ENCODE peak calls at places on chromosomes 13 and 19, in four cellular contexts. U is K562, Q is upper lobe of right lung, A is AG04450. E is an unnamed sample.

GRCh38 chr19:48878219-48879024 is 6.2 kb downstream of the PPP1R15A start:
- DNase-seq in U (peak), Q (no peak), A (no peak), E (no peak)

GRCh38 chr13:33172400-33172799 is 113.2 kb downstream of the STARD13 start:
- DNase-seq in A (no peak), U (no peak), Q (no peak), E (peak)

GRCh38 chr19:16118489-16119033 is 6.9 kb downstream of the RAB8A start:
- DNase-seq in A (no peak), Q (peak), U (no peak), E (no peak)

GRCh38 chr19:6533000-6533328 is 2.1 kb downstream of the TNFSF9 start:
- DNase-seq in A (no peak), Q (no peak), U (peak), E (no peak)

GRCh38 chr13:42752731-42753130 is 28.7 kb upstream of the FAM216B start:
- DNase-seq in A (no peak), U (no peak), Q (no peak), E (no peak)

GRCh38 chr19:57031156-57031555 is 88.6 kb upstream of the USP29 start:
- DNase-seq in Q (no peak), A (no peak), U (no peak), E (no peak)

GRCh38 chr19:16040642-16041041 is 35.7 kb upstream of the TPM4 start:
- DNase-seq in Q (no peak), A (no peak), U (no peak), E (peak)

GRCh38 chr13:100274942-100275506 is 186.1 kb downstream of the PCCA start:
- DNase-seq in Q (no peak), A (no peak), U (no peak), E (no peak)

GRCh38 chr13:75760182-75760981 is 124.3 kb downstream of the LMO7 start:
- DNase-seq in U (no peak), Q (no peak), A (no peak), E (no peak)

GRCh38 chr13:48829536-48829935 is 146.2 kb upstream of the FNDC3A start:
- DNase-seq in A (no peak), U (no peak), Q (no peak), E (no peak)

GRCh38 chr19:58380037-58380735 is 644 bp downstream of the ZNF837 start:
- DNase-seq in A (no peak), Q (no peak), U (no peak), E (no peak)

GRCh38 chr19:9961103-9961502 is 24.8 kb upstream of the OLFM2 start:
- DNase-seq in A (no peak), Q (no peak), U (no peak), E (no peak)

GRCh38 chr19:9953802-9954542 is 17.7 kb upstream of the OLFM2 start:
- DNase-seq in Q (no peak), A (no peak), U (no peak), E (no peak)

GRCh38 chr19:9952276-9952675 is 16.0 kb upstream of the OLFM2 start:
- DNase-seq in U (no peak), A (no peak), Q (no peak), E (no peak)

GRCh38 chr19:9958451-9958850 is 22.1 kb upstream of the OLFM2 start:
- DNase-seq in A (peak), Q (no peak), U (no peak), E (peak)

DNA sequence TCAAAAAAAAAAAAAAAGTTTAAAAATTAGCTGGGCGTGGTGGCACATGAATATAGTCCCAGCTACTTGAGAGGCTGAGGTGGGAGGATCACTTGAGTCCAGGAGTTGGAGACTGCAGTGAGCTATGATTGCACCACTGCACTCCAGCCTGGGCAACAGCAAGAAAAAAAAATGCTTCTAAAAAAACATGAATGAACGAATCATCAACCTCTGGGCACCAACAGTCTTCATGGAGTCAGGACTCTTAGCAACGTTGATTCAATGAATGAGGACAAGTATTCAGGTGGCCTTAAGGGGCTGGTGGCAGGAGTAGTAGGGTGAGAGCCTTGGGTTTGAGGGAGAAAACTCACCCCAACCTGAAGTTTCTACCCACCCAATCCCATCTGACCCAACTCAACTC is 20.6 kb upstream of the OLFM2 start:
- DNase-seq in A (no peak), U (no peak), Q (no peak), E (no peak)
- H3K4me3 ChIP-seq in A (no peak), U (no peak), Q (no peak), E (no peak)

DNA sequence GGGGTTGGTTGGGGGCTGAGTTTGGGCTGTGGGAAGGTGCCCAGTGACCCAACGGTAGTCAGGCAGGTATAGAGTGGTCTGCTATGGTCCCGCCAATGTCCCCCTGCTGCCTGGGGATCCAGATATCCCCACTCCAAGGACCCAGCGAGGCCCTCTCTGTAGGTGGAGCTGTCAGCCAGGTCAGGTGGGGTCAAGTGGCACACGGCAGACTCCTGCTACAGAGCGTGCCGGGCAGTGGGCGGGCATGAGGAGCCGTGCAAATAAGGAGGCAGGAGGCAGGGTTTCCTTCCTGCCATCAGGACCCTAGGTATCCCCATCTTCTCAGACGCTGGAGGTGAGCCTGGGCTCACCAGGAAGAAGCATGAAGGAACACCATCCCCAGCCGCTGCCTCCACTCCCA is 14.9 kb downstream of the EVI5L start:
- DNase-seq in Q (no peak), U (no peak), A (no peak), E (no peak)
- H3K4me3 ChIP-seq in Q (no peak), U (no peak), A (no peak), E (no peak)

DNA sequence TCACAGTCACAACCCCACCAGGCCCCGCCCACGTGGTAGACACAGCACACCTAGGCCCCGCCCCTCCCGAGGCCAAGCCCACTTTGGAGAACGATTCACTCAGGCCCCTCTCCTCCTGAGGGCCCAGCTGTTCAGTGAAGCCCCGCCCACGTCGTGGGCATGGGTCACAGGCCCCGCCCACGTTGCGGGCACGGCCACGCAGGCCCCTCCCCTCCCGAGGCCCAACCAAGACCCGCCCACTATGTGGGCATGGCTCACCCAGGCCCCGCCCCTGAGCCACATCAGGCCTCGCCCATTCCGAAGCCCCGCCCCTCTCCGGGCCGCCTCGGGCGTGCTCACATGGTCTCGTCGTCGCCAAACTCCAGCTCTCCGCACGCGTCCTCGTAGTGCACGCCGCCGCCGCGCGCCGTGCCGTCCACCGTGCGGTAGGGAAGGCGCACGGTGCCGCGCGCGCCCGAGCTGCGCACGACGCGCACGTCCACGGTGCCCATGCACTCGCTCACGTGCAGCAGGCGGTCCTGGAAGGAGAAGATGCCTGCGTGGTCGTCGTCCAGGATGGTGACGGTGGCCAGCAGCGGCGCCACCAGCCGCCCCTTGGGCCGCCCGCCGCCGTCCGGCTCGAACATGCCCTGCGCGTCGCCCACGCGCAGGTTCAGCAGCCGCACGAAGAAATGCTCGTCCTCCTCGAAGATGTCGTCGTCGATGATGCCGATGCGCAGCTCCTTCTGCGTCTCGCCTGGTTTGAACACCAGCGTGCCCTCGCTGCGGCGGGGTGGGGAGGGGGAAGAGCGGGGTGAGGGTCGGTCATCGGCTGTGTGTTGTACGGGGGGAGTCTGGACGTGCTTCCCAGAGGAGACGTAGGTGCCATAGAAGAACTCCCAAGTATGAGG is 24.0 kb downstream of the SLC8A2 start:
- DNase-seq in U (peak), A (no peak), Q (peak), E (no peak)
- H3K4me3 ChIP-seq in U (peak), A (no peak), Q (no peak), E (peak)

DNA sequence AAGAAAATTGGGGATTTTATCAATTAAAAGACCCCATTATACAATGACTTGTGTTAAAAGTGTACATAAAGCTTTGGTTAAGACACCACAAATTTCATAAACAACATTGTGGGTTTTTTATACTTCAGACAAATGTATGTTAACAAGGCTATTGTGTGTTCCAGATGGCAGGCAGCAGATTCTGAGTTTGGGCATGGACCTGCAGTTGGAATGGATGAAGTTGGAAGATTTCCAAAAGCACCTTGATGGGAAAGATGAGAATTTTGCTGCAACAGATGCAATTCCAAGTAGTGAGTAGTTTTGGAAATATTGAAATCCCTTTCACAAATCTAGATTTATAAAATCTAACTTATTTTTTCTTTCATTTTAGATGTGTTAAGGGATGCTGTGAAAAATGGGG is 25.4 kb downstream of the MPHOSPH8 start:
- DNase-seq in U (no peak), A (no peak), Q (no peak), E (no peak)
- H3K4me3 ChIP-seq in U (no peak), A (no peak), Q (no peak), E (no peak)

DNA sequence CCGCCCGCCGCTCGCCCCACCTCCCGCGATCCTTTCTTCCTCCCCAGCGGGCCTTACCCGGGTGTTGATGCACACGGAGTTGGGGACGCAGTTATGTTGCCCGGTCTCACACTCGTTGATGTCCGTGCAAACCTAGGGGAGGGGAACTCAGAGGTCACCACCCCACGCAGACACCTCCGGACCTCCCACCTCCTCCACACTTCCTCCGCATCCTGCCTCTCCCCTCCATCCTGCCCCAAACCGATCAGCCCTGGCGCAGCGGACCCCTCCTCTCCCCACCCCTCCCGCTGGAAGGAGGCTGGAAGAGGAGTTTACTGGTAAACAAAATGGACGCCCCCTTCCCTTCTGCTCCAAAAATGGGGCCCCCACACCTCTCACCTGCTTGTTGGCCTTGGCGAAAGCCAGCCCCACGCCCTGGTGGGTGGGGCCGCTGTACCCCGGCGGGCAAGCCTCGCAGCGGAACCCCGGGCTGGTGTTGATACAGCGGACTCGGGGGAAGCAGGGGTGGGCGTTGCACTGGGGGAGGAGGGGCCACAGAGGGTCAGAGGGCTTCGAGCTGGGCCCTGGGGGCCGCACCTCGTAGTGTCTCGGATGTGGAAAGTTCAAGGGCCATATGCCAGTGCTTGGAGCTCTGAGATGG is 2.2 kb downstream of the COMP start:
- DNase-seq in U (no peak), A (no peak), Q (no peak), E (no peak)
- H3K4me3 ChIP-seq in U (no peak), A (no peak), Q (no peak), E (no peak)

DNA sequence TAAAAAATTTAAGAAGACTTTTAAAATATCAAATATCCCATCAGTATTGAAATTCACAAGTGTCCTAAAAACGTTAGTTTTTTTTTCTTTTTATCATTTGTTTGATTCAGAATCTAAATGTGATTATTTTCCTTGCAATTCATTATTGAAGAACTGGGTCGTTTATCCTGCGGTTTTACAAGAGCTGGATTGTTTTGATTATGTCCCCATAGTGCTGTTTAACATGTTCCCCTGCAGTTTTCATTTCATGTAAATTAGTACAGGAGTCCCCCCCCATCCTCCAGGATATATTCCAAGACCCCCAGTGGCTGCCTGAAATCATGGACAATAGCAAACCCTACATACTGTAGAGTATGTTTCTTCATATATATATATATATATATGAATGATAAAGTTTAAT is 105.7 kb downstream of the KCTD15 start:
- DNase-seq in A (no peak), U (no peak), Q (no peak), E (no peak)
- H3K4me3 ChIP-seq in A (no peak), U (no peak), Q (no peak), E (no peak)

GRCh38 chr19:54414156-54414555 is 1.1 kb upstream of the TTYH1 start:
- DNase-seq in A (no peak), Q (no peak), U (no peak), E (no peak)

GRCh38 chr19:54416695-54417491 is 1.6 kb downstream of the TTYH1 start:
- DNase-seq in U (peak), Q (no peak), A (no peak), E (no peak)

GRCh38 chr19:54412877-54413276 is 2.4 kb upstream of the TTYH1 start:
- DNase-seq in U (no peak), A (no peak), Q (no peak), E (no peak)

GRCh38 chr19:54415901-54416621 is 797 bp downstream of the TTYH1 start:
- DNase-seq in A (no peak), U (peak), Q (no peak), E (no peak)

DNA sequence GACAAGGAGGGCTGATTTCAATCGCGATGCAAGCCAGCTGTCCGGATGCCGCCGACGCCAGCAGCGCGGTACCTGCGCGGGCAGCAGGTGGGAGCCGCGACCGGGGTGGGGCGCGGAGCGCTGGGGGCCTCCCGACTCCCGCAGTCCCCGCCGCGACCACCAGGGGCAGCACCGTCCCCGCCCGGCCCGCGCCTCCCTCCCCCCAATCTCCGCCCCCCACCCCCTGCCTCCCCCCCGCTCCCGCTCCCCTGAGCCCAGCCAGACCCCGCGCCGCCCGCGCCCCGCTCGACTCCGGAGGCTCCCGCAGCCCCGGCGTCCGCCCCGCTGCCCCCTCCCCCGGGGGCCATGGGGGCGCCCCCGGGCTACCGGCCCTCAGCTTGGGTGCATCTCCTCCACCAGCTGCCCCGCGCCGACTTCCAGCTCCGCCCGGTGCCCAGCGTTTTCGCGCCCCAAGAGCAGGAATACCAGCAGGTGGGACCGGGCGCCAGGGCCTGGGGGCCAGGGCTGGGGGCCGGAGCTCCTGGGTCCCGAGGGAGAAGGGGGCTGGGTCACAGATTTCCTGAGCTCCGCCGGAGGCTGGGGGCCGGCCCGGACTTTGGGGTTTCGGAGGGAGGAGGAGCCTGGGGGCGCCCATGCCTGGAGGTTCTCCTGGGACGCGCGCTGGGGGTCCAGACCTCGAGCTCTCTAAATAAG is at the start of gene TTYH1:
- DNase-seq in A (no peak), U (peak), Q (no peak), E (no peak)
- H3K4me3 ChIP-seq in A (no peak), U (no peak), Q (no peak), E (no peak)

DNA sequence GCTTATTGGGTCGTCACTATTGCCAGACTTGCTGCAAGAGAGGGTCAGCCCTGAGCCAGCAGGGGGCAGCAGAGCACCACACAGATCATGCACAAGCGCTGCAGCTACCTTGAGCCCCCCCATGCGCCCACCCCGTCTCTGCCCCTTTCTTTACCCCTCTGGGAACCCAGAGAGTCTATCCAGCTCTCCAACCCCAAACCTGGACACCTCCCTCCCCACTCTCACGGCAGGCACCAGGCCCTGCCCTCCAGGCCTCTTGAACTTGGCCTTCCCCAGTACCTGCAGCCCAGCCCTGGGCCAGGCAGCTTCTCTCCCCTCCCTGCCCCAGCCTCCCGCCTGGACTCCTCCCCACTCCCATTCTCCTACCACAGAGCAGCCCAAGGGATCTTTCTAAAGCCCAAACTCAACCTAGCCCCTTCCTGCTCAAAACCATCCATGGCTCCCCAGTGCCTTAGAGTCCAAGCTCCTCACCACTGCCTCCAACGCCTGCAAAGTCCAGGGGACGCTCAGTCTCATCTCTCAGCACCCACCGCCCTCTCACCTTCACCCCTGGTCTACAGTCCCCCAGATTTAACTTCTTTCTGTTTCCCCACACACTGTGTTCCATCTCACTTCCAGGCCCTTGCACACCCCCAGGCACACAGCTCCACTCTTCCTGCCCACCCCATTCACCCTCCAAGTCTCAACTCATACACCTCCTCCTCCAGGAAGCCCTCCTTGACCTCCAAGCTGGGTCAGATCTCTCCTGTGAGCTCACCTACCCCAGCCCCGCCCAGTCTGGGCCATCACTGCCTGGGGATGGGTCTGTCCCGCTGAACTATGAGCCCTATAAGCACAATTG is 9.4 kb upstream of the CEACAM16 start:
- DNase-seq in A (peak), U (peak), Q (peak), E (no peak)
- H3K4me3 ChIP-seq in A (no peak), U (no peak), Q (no peak), E (no peak)

GRCh38 chr13:76972430-76972829 is 19.5 kb upstream of the CLN5 start:
- DNase-seq in Q (no peak), A (no peak), U (no peak), E (no peak)
- H3K4me3 ChIP-seq in Q (no peak), A (no peak), U (no peak), E (no peak)

DNA sequence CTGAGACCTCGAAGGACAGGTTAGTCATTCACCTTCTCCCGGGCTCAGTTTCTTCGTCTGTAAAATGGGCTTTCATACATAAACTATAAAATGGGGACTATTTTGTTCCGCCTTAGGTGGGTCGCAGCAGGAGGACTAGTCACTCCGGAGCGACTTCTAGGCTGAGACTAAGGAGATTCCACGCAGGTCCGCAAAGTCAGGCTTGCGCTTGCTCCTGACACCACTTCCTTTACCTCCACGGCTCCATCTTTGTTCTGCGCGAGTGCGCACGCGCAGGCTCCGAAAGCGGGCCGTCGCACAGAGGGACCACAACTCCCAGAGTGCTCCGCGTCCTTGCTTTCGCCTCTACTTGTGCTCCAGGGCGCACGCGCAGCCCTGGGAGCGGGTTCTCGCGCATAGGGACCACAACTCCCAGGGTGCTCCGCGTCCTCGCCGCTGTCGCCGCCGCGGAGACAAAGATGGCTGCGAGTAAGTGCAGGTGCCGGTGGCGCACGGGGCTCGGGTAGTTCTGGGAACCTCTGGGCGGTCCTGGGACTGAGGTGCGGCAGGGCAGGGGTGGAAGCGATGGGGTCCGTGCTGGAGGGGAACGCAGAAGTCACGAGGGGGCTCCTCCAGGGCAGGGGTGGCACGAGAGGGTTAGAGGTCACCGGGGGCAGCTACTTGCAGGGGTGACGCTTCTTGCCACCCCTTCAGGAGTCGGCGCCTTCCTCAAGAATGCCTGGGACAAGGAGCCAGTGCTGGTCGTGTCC is at the start of gene NDUFA3:
- DNase-seq in U (peak), Q (peak), A (peak), E (peak)
- H3K4me3 ChIP-seq in U (peak), Q (peak), A (peak), E (peak)

E was measured in skeletal muscle cell.